ENCODE peak calls at places on chromosomes 11 and 22, in four cellular contexts. U is NCI-H510A treated with DMSO at 0.1 percent for 48 hours, W is cardiac muscle cell, Z is fibroblast of lung. I is an unnamed sample.

GRCh38 chr11:117743121-117743815 is 53.7 kb downstream of the DSCAML1 start:
- DNase-seq in U (peak), W (no peak), Z (no peak), I (no peak)

GRCh38 chr11:101188801-101189200 is 59.2 kb upstream of the PGR start:
- DNase-seq in U (no peak), W (no peak), Z (no peak), I (no peak)

GRCh38 chr22:49576241-49577141 is 251.2 kb downstream of the BRD1 start:
- DNase-seq in U (no peak), W (no peak), Z (no peak), I (no peak)

GRCh38 chr11:59158206-59159068 is 13.5 kb upstream of the DTX4 start:
- DNase-seq in U (peak), W (peak), Z (peak), I (peak)

GRCh38 chr11:5658318-5658717 is 26.6 kb downstream of the TRIM5 start:
- DNase-seq in U (no peak), W (no peak), Z (no peak), I (no peak)

GRCh38 chr11:110159491-110159890 is 66.3 kb downstream of the ZC3H12C start:
- DNase-seq in U (no peak), W (no peak), Z (no peak), I (no peak)

GRCh38 chr22:49037701-49038245 is 789.9 kb downstream of the BRD1 start:
- DNase-seq in U (no peak), W (no peak), Z (no peak), I (no peak)

GRCh38 chr22:18078329-18079041 is 695 bp downstream of the PEX26 start:
- DNase-seq in U (peak), W (peak), Z (peak), I (peak)

GRCh38 chr11:120499859-120500258 is 11.7 kb upstream of the GRIK4 start:
- DNase-seq in U (no peak), W (no peak), Z (no peak), I (no peak)

GRCh38 chr22:50148991-50149721 is 21.4 kb upstream of the PANX2 start:
- DNase-seq in U (peak), W (peak), Z (peak), I (peak)

I was measured in IMR-90.